ENCODE peak calls at places on chromosomes 11 and 22, in six cellular contexts. C, S, T, R, E and I are unnamed samples.

GRCh38 chr11:95567685-95568084 is 221.9 kb downstream of the FAM76B start:
- DNase-seq in R (no peak), T (no peak), E (no peak), S (no peak), C (no peak), I (peak; percentile 70)

GRCh38 chr11:18778468-18778867 is 13.1 kb downstream of the PTPN5 start:
- DNase-seq in C (no peak), T (no peak), R (no peak), E (no peak), S (no peak), I (no peak)

GRCh38 chr11:13944016-13944415 is 18.5 kb upstream of the SPON1 start:
- DNase-seq in S (no peak), R (no peak), C (no peak), T (no peak), E (no peak), I (no peak)

GRCh38 chr11:58864335-58864734 is 19.8 kb upstream of the GLYATL2 start:
- DNase-seq in E (no peak), C (no peak), S (no peak), T (no peak), R (no peak), I (no peak)

GRCh38 chr11:16468735-16469446 is 112.5 kb upstream of the SOX6 start:
- DNase-seq in C (no peak), R (no peak), T (no peak), S (no peak), E (no peak), I (no peak)

GRCh38 chr22:31637938-31638618 is 23.9 kb downstream of the PISD start:
- DNase-seq in T (no peak), R (peak; percentile 88), E (no peak), C (no peak), S (no peak), I (peak; percentile 51)

GRCh38 chr11:11973361-11973800 is 35.0 kb downstream of the DKK3 start:
- DNase-seq in C (no peak), R (no peak), T (no peak), E (no peak), S (no peak), I (peak; percentile 54)

GRCh38 chr11:33934450-33934849 is 42.6 kb upstream of the LMO2 start:
- DNase-seq in C (no peak), S (no peak), T (no peak), R (no peak), E (no peak), I (no peak)

GRCh38 chr11:121681536-121681935 is 228.8 kb upstream of the SORL1-AS1 start:
- DNase-seq in S (no peak), C (no peak), R (no peak), E (no peak), T (no peak), I (peak; percentile 61)

GRCh38 chr11:22466809-22467208 is 128.6 kb downstream of the SLC17A6 start:
- DNase-seq in R (no peak), C (no peak), S (no peak), T (no peak), E (no peak), I (peak; percentile 98)

GRCh38 chr11:78414321-78415051 is 3.1 kb downstream of the GAB2 start:
- DNase-seq in T (no peak), C (no peak), E (no peak), S (no peak), R (peak; percentile 36), I (peak; percentile 49)

GRCh38 chr22:25013634-25014033 is 61.1 kb downstream of the KIAA1671 start:
- DNase-seq in R (no peak), C (no peak), E (no peak), S (no peak), T (no peak), I (no peak)

GRCh38 chr11:94171693-94172440 is 43.2 kb downstream of the PANX1 start:
- DNase-seq in E (no peak), C (peak; percentile 44), S (peak; percentile 12), T (peak; percentile 54), R (peak; percentile 68), I (peak; percentile 55)

GRCh38 chr22:38570841-38571364 is 920 bp upstream of the DMC1 start:
- DNase-seq in R (peak; percentile 45), E (no peak), T (peak; percentile 28), C (peak; percentile 55), S (no peak), I (peak; percentile 28)

GRCh38 chr11:120306519-120307242 is 18.4 kb upstream of the TLCD5 start:
- DNase-seq in R (no peak), E (no peak), C (no peak), T (no peak), S (no peak), I (peak; percentile 94)

GRCh38 chr11:117806906-117807305 is 9.9 kb upstream of the DSCAML1 start:
- DNase-seq in E (no peak), T (no peak), C (no peak), R (no peak), S (no peak), I (no peak)

GRCh38 chr11:61369372-61370348 is 7.5 kb downstream of the TMEM138 start:
- DNase-seq in T (no peak), C (no peak), R (no peak), S (no peak), E (no peak), I (peak; percentile 98)

GRCh38 chr11:133999355-133999754 is 42.6 kb upstream of the IGSF9B start:
- DNase-seq in E (no peak), S (no peak), R (no peak), T (no peak), C (no peak), I (no peak)

GRCh38 chr11:10590516-10590915 is 22.1 kb upstream of the LYVE1 start:
- DNase-seq in C (no peak), R (no peak), E (no peak), S (no peak), T (no peak), I (no peak)

GRCh38 chr11:95230054-95231034 is 658 bp downstream of the SESN3 start:
- DNase-seq in R (no peak), S (no peak), T (no peak), E (no peak), C (peak; percentile 25), I (peak; percentile 35)